ENCODE peak calls at places on chromosomes 16 and 17, in eight cellular contexts. T is neuronal stem cell, D is cardiac muscle cell, Z is ovary, H is trophoblast cell, G is AG04449, S is astrocyte of the spinal cord, E is upper lobe of right lung. W is an unnamed sample.

GRCh38 chr16:22206847-22207714 is 1.0 kb downstream of the EEF2K start:
- DNase-seq in T (no peak), D (peak; percentile 84), Z (peak; percentile 75), H (peak; percentile 47), G (no peak), S (peak; percentile 73), E (peak; percentile 91), W (peak; percentile 88)

GRCh38 chr16:11835891-11836652 is 15.3 kb downstream of the RSL1D1 start:
- DNase-seq in T (no peak), D (peak; percentile 71), Z (no peak), H (peak; percentile 57), G (no peak), S (peak; percentile 78), E (peak; percentile 21), W (peak; percentile 75)

GRCh38 chr17:46009681-46010596 is 10.9 kb downstream of the STH start:
- DNase-seq in T (no peak), D (no peak), Z (no peak), H (peak; percentile 96), G (no peak), S (peak; percentile 30), E (no peak), W (no peak)

GRCh38 chr17:29722411-29723198 is 99.9 kb upstream of the CORO6 start:
- DNase-seq in T (no peak), D (peak; percentile 98), Z (no peak), H (peak; percentile 76), G (no peak), S (peak; percentile 46), E (no peak), W (no peak)

GRCh38 chr17:66514227-66514806 is 211.9 kb downstream of the PRKCA start:
- DNase-seq in T (no peak), D (no peak), Z (no peak), H (no peak), G (no peak), S (peak; percentile 56), E (no peak), W (no peak)

GRCh38 chr16:88768041-88768876 is 16.8 kb downstream of the PIEZO1 start:
- DNase-seq in T (no peak), D (peak; percentile 87), Z (peak; percentile 70), H (no peak), G (no peak), S (peak; percentile 67), E (peak; percentile 93), W (peak; percentile 94)

GRCh38 chr16:11610580-11610979 is 23.9 kb upstream of the LITAF start:
- DNase-seq in T (no peak), D (no peak), Z (no peak), H (no peak), G (no peak), S (no peak), E (no peak), W (no peak)

GRCh38 chr16:23227529-23227928 is 45.0 kb downstream of the SCNN1G start:
- DNase-seq in T (no peak), D (no peak), Z (no peak), H (no peak), G (no peak), S (no peak), E (no peak), W (no peak)

GRCh38 chr17:32489320-32490100 is 2.7 kb downstream of the CDK5R1 start:
- DNase-seq in T (no peak), D (no peak), Z (no peak), H (no peak), G (no peak), S (no peak), E (peak; percentile 18), W (no peak)

GRCh38 chr17:8210761-8211458 is 535 bp upstream of the AURKB start:
- DNase-seq in T (no peak), D (no peak), Z (no peak), H (peak; percentile 56), G (no peak), S (no peak), E (no peak), W (no peak)

GRCh38 chr16:47965439-47965838 is 190.4 kb downstream of the ABCC12 start:
- DNase-seq in T (peak; percentile 70), D (no peak), Z (no peak), H (peak; percentile 3), G (no peak), S (peak; percentile 22), E (no peak), W (no peak)

GRCh38 chr16:80569440-80570105 is 28.8 kb downstream of the DYNLRB2 start:
- DNase-seq in T (no peak), D (peak; percentile 52), Z (no peak), H (no peak), G (no peak), S (peak; percentile 83), E (no peak), W (no peak)

GRCh38 chr17:48816774-48817590 is at the start of gene TTLL6:
- DNase-seq in T (peak; percentile 93), D (peak; percentile 88), Z (peak; percentile 77), H (peak; percentile 43), G (no peak), S (peak; percentile 74), E (peak; percentile 93), W (peak; percentile 98)

GRCh38 chr17:48818361-48818841 is 1.4 kb upstream of the TTLL6 start:
- DNase-seq in T (no peak), D (no peak), Z (no peak), H (no peak), G (no peak), S (no peak), E (no peak), W (peak; percentile 86)

GRCh38 chr17:48819466-48819865 is 2.4 kb upstream of the TTLL6 start:
- DNase-seq in T (no peak), D (no peak), Z (no peak), H (no peak), G (no peak), S (no peak), E (no peak), W (no peak)

GRCh38 chr17:48814504-48814903 is 2.5 kb downstream of the TTLL6 start:
- DNase-seq in T (peak; percentile 57), D (peak; percentile 63), Z (peak; percentile 48), H (peak; percentile 81), G (no peak), S (peak; percentile 31), E (peak; percentile 52), W (peak; percentile 77)

DNA sequence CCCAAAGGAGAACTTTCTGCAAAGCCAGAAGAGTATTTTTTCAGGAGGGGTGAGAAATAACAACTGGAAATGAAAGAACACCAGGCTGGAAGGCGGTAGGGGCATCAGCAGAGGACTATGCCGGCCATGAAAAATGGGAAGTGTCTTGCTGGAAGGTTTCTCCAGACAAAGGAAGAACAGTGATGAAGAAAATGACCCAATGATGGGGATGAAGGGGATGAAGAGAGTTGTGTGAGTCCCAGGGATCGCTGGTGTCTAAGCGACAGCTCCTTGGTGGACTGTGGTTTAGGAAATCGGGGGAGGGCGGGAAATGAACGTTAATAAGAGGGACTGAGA is 623 bp downstream of the TTLL6 start:
- DNase-seq in T (no peak), D (no peak), Z (no peak), H (no peak), G (no peak), S (no peak), E (no peak), W (no peak)
- H3K4me3 ChIP-seq in T (no peak overlapping the region), D (peak overlapping the region; percentile 24), Z (peak overlapping the region; percentile 44), H (no peak overlapping the region), G (no peak overlapping the region), S (peak overlapping the region; percentile 26), E (peak overlapping the region; percentile 44), W (peak overlapping the region; percentile 59)

DNA sequence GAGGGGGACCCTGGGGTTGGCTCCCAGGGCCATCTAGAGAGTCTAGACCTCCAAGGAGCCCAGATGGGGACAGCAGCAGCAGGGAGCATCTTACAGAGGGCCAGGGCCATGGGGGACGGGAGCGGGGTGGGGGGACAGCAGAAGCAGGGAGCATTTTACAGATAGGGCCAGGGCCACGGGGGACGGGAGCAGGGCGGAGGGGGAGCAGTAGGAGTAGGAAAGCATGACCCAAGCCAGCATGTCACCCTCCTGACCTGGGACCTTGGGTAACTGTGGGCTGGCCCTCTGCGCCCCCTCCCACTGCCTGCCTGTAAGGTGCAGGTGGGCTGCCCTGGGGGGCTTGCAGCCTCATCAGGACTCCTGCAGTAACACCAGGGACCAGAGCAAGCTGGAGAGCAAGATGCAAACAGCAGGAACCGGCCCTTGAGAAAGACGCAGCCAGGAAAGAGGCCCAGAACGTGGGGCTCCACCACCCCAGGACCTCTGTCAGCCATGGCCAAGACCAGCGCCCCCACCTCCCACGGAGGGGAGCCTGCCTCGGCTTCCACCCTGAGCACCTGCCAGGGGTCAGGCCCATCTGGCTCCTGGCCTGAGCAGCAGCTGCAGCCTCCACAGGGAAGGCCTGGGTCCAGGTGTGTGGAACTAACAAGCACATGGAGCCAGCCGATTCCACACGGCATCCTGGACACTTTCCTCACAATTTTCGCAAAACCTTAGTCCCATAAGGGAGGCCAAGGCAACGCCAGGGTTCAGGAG is 2.4 kb downstream of the ZNF598 start:
- DNase-seq in T (no peak), D (no peak), Z (no peak), H (no peak), G (no peak), S (no peak), E (no peak), W (no peak)
- H3K4me3 ChIP-seq in T (peak overlapping the region; percentile 65), D (no peak overlapping the region), Z (no peak overlapping the region), H (no peak overlapping the region), G (peak overlapping the region; percentile 72), S (peak overlapping the region; percentile 10), E (peak overlapping the region; percentile 84), W (no peak overlapping the region)

DNA sequence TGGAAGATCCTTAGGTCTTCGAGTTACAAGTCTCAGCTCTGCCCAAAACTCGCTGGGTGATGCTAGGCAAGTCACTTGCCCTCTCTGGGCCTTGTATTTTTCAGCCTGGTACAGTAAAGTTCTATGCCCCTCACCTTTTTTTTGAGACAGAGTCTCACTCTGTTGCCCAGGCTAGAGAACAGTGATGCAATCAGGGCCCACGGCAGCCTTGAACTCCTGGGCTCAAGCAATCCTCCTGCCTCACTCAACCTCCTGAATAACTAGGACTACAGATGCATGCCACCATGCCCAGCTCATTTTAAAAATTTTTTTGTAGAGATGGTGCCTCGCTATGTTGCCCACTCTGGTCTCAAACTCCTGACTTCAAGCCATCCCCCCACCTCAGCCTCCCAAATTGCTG is 3.8 kb downstream of the MYH11 start:
- DNase-seq in T (no peak), D (no peak), Z (no peak), H (no peak), G (no peak), S (no peak), E (no peak), W (no peak)
- H3K4me3 ChIP-seq in T (no peak overlapping the region), D (no peak overlapping the region), Z (peak overlapping the region; percentile 47), H (no peak overlapping the region), G (no peak overlapping the region), S (no peak overlapping the region), E (peak overlapping the region; percentile 45), W (no peak overlapping the region)

DNA sequence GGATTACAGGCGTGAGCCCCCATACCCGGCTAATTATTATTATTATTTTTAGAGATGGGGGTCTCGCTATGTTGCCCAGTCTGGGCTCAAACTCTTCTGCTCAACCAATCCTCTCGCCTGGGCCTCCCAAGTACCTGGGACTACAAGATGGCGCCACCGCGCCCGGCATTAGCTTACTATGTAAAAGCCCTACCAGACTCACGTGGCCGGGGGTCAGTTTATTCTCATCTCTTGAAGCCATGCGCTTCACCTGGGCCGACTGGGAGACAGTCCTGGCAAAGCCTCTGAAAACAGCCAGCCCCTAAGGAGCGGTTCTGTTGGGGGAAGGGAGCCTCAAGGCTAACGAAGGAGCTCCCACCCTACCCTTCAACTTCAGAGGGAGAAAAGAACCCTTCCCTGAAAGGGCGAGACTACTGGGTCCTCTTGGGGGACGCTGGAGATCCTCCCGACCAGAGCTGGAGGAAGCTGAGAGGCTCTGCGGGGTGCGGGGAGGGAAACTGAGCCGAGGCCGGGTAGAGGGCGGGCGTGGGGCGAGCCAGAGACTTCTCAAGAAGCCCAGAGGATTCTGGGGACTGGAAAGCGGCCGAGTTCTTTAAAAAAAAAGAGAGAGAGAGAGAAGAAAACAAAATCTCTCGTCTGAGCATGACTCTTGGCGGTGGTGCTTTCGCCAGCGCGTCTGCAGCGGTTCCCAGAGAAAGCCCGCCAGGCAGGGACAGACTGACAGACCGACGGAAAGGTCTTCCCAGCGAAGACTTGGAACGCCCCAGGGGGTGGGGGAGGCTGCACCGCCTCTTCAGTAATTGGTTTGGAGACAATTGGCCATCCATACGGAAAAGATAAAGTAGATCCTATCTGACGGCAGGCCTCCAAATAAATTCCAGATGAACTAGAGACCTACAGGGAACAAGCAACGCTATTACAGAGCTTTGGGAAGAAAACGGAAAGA is 5.6 kb upstream of the TUBG2 start:
- DNase-seq in T (no peak), D (peak; percentile 87), Z (peak; percentile 75), H (peak; percentile 57), G (no peak), S (peak; percentile 73), E (no peak), W (no peak)
- H3K4me3 ChIP-seq in T (no peak overlapping the region), D (no peak overlapping the region), Z (peak overlapping the region; percentile 39), H (no peak overlapping the region), G (peak overlapping the region; percentile 41), S (peak overlapping the region; percentile 27), E (peak overlapping the region; percentile 36), W (no peak overlapping the region)

W was measured in WERI-Rb-1.